ENCODE peak calls at places on chromosomes 3 and 15, in nine cellular contexts. One of them, this sample, is unnamed.
A peak's percentile ranks its signal among the peaks of the same experiment; 100 is the strongest.

GRCh38 chr3:178915365-178915764 is 156.2 kb downstream of the ZMAT3 start:
- DNase-seq in spleen: no peak
- DNase-seq in GM12878: no peak
- DNase-seq in breast epithelium: no peak
- DNase-seq in upper lobe of left lung: no peak
- DNase-seq in transverse colon: no peak
- DNase-seq in K562: no peak
- DNase-seq in esophagus muscularis mucosa: no peak
- DNase-seq in HCT116: no peak
- DNase-seq in this sample: no peak

GRCh38 chr15:67189326-67190051 is 65.0 kb downstream of the AAGAB start:
- DNase-seq in spleen: peak; percentile 63
- DNase-seq in GM12878: no peak
- DNase-seq in breast epithelium: no peak
- DNase-seq in upper lobe of left lung: peak; percentile 86
- DNase-seq in transverse colon: no peak
- DNase-seq in K562: no peak
- DNase-seq in esophagus muscularis mucosa: peak; percentile 95
- DNase-seq in HCT116: no peak
- DNase-seq in this sample: peak; percentile 66

GRCh38 chr3:48747703-48748102 is 30.7 kb upstream of the IP6K2 start:
- DNase-seq in spleen: no peak
- DNase-seq in GM12878: no peak
- DNase-seq in breast epithelium: no peak
- DNase-seq in upper lobe of left lung: no peak
- DNase-seq in transverse colon: no peak
- DNase-seq in K562: no peak
- DNase-seq in esophagus muscularis mucosa: no peak
- DNase-seq in HCT116: no peak
- DNase-seq in this sample: peak; percentile 33

GRCh38 chr3:43995929-43996378 is 245.7 kb upstream of the TOPAZ1 start:
- DNase-seq in spleen: no peak
- DNase-seq in GM12878: no peak
- DNase-seq in breast epithelium: no peak
- DNase-seq in upper lobe of left lung: no peak
- DNase-seq in transverse colon: no peak
- DNase-seq in K562: no peak
- DNase-seq in esophagus muscularis mucosa: no peak
- DNase-seq in HCT116: no peak
- DNase-seq in this sample: no peak

GRCh38 chr3:133301194-133301593 is 98.7 kb upstream of the BFSP2 start:
- DNase-seq in spleen: no peak
- DNase-seq in GM12878: no peak
- DNase-seq in breast epithelium: no peak
- DNase-seq in upper lobe of left lung: no peak
- DNase-seq in transverse colon: no peak
- DNase-seq in K562: no peak
- DNase-seq in esophagus muscularis mucosa: no peak
- DNase-seq in HCT116: no peak
- DNase-seq in this sample: no peak

GRCh38 chr15:62569460-62570404 is 404.6 kb upstream of the C2CD4B start:
- DNase-seq in spleen: no peak
- DNase-seq in GM12878: no peak
- DNase-seq in breast epithelium: peak; percentile 91
- DNase-seq in upper lobe of left lung: peak; percentile 58
- DNase-seq in transverse colon: peak; percentile 91
- DNase-seq in K562: no peak
- DNase-seq in esophagus muscularis mucosa: no peak
- DNase-seq in HCT116: no peak
- DNase-seq in this sample: peak; percentile 92

GRCh38 chr3:124818398-124819150 is 68.6 kb downstream of the ITGB5 start:
- DNase-seq in spleen: no peak
- DNase-seq in GM12878: no peak
- DNase-seq in breast epithelium: no peak
- DNase-seq in upper lobe of left lung: no peak
- DNase-seq in transverse colon: no peak
- DNase-seq in K562: no peak
- DNase-seq in esophagus muscularis mucosa: no peak
- DNase-seq in HCT116: no peak
- DNase-seq in this sample: no peak

GRCh38 chr3:57756528-57757401 is 656 bp downstream of the SLMAP start:
- DNase-seq in spleen: peak; percentile 92
- DNase-seq in GM12878: no peak
- DNase-seq in breast epithelium: peak; percentile 67
- DNase-seq in upper lobe of left lung: peak; percentile 90
- DNase-seq in transverse colon: peak; percentile 35
- DNase-seq in K562: peak; percentile 35
- DNase-seq in esophagus muscularis mucosa: no peak
- DNase-seq in HCT116: no peak
- DNase-seq in this sample: peak; percentile 46

GRCh38 chr15:57941816-57942215 is 123.7 kb downstream of the ALDH1A2 start:
- DNase-seq in spleen: no peak
- DNase-seq in GM12878: no peak
- DNase-seq in breast epithelium: no peak
- DNase-seq in upper lobe of left lung: no peak
- DNase-seq in transverse colon: no peak
- DNase-seq in K562: no peak
- DNase-seq in esophagus muscularis mucosa: no peak
- DNase-seq in HCT116: no peak
- DNase-seq in this sample: no peak

GRCh38 chr3:120497318-120497717 is 46.5 kb upstream of the FSTL1 start:
- DNase-seq in spleen: no peak
- DNase-seq in GM12878: no peak
- DNase-seq in breast epithelium: no peak
- DNase-seq in upper lobe of left lung: no peak
- DNase-seq in transverse colon: no peak
- DNase-seq in K562: no peak
- DNase-seq in esophagus muscularis mucosa: peak; percentile 14
- DNase-seq in HCT116: no peak
- DNase-seq in this sample: no peak

GRCh38 chr3:131591394-131591990 is 88.7 kb upstream of the MRPL3 start:
- DNase-seq in spleen: no peak
- DNase-seq in GM12878: no peak
- DNase-seq in breast epithelium: no peak
- DNase-seq in upper lobe of left lung: no peak
- DNase-seq in transverse colon: no peak
- DNase-seq in K562: no peak
- DNase-seq in esophagus muscularis mucosa: no peak
- DNase-seq in HCT116: no peak
- DNase-seq in this sample: no peak

GRCh38 chr3:123584284-123584987 is 417 bp downstream of the HACD2 start:
- DNase-seq in spleen: no peak
- DNase-seq in GM12878: no peak
- DNase-seq in breast epithelium: peak; percentile 58
- DNase-seq in upper lobe of left lung: no peak
- DNase-seq in transverse colon: peak; percentile 55
- DNase-seq in K562: peak; percentile 53
- DNase-seq in esophagus muscularis mucosa: peak; percentile 66
- DNase-seq in HCT116: no peak
- DNase-seq in this sample: peak; percentile 67

GRCh38 chr3:159451482-159451881 is 537.2 kb upstream of the IL12A start:
- DNase-seq in spleen: no peak
- DNase-seq in GM12878: no peak
- DNase-seq in breast epithelium: no peak
- DNase-seq in upper lobe of left lung: no peak
- DNase-seq in transverse colon: no peak
- DNase-seq in K562: no peak
- DNase-seq in esophagus muscularis mucosa: no peak
- DNase-seq in HCT116: no peak
- DNase-seq in this sample: no peak

GRCh38 chr15:59353994-59354951 is 18.4 kb downstream of the MYO1E start:
- DNase-seq in spleen: no peak
- DNase-seq in GM12878: no peak
- DNase-seq in breast epithelium: no peak
- DNase-seq in upper lobe of left lung: no peak
- DNase-seq in transverse colon: no peak
- DNase-seq in K562: no peak
- DNase-seq in esophagus muscularis mucosa: no peak
- DNase-seq in HCT116: no peak
- DNase-seq in this sample: no peak

GRCh38 chr3:69326821-69327433 is 59.0 kb downstream of the FRMD4B start:
- DNase-seq in spleen: no peak
- DNase-seq in GM12878: peak; percentile 86
- DNase-seq in breast epithelium: no peak
- DNase-seq in upper lobe of left lung: no peak
- DNase-seq in transverse colon: no peak
- DNase-seq in K562: no peak
- DNase-seq in esophagus muscularis mucosa: no peak
- DNase-seq in HCT116: no peak
- DNase-seq in this sample: no peak

GRCh38 chr15:44033894-44034293 is 161.2 kb downstream of the FRMD5 start:
- DNase-seq in spleen: no peak
- DNase-seq in GM12878: no peak
- DNase-seq in breast epithelium: no peak
- DNase-seq in upper lobe of left lung: no peak
- DNase-seq in transverse colon: no peak
- DNase-seq in K562: no peak
- DNase-seq in esophagus muscularis mucosa: no peak
- DNase-seq in HCT116: peak; percentile 16
- DNase-seq in this sample: no peak

GRCh38 chr15:74208901-74209559 is 6.4 kb upstream of the STRA6 start:
- DNase-seq in spleen: no peak
- DNase-seq in GM12878: no peak
- DNase-seq in breast epithelium: no peak
- DNase-seq in upper lobe of left lung: no peak
- DNase-seq in transverse colon: no peak
- DNase-seq in K562: no peak
- DNase-seq in esophagus muscularis mucosa: no peak
- DNase-seq in HCT116: no peak
- DNase-seq in this sample: no peak

GRCh38 chr15:69529141-69529540 is 76.5 kb downstream of the RPLP1 start:
- DNase-seq in spleen: no peak
- DNase-seq in GM12878: no peak
- DNase-seq in breast epithelium: no peak
- DNase-seq in upper lobe of left lung: no peak
- DNase-seq in transverse colon: no peak
- DNase-seq in K562: no peak
- DNase-seq in esophagus muscularis mucosa: no peak
- DNase-seq in HCT116: no peak
- DNase-seq in this sample: no peak

GRCh38 chr3:4289044-4289443 is 14.1 kb upstream of the SETMAR start:
- DNase-seq in spleen: no peak
- DNase-seq in GM12878: no peak
- DNase-seq in breast epithelium: no peak
- DNase-seq in upper lobe of left lung: no peak
- DNase-seq in transverse colon: no peak
- DNase-seq in K562: no peak
- DNase-seq in esophagus muscularis mucosa: no peak
- DNase-seq in HCT116: no peak
- DNase-seq in this sample: no peak

GRCh38 chr15:51144021-51144532 is 49.4 kb upstream of the TNFAIP8L3 start:
- DNase-seq in spleen: no peak
- DNase-seq in GM12878: no peak
- DNase-seq in breast epithelium: no peak
- DNase-seq in upper lobe of left lung: no peak
- DNase-seq in transverse colon: no peak
- DNase-seq in K562: peak; percentile 48
- DNase-seq in esophagus muscularis mucosa: no peak
- DNase-seq in HCT116: peak; percentile 34
- DNase-seq in this sample: no peak

GRCh38 chr3:139532996-139533395 is 6.5 kb downstream of the RBP1 start:
- DNase-seq in spleen: no peak
- DNase-seq in GM12878: no peak
- DNase-seq in breast epithelium: no peak
- DNase-seq in upper lobe of left lung: peak; percentile 1
- DNase-seq in transverse colon: no peak
- DNase-seq in K562: no peak
- DNase-seq in esophagus muscularis mucosa: no peak
- DNase-seq in HCT116: no peak
- DNase-seq in this sample: no peak

GRCh38 chr3:158791259-158791920 is 10.5 kb upstream of the MFSD1 start:
- DNase-seq in spleen: no peak
- DNase-seq in GM12878: no peak
- DNase-seq in breast epithelium: no peak
- DNase-seq in upper lobe of left lung: no peak
- DNase-seq in transverse colon: no peak
- DNase-seq in K562: peak; percentile 60
- DNase-seq in esophagus muscularis mucosa: peak; percentile 19
- DNase-seq in HCT116: peak; percentile 48
- DNase-seq in this sample: no peak

DNA sequence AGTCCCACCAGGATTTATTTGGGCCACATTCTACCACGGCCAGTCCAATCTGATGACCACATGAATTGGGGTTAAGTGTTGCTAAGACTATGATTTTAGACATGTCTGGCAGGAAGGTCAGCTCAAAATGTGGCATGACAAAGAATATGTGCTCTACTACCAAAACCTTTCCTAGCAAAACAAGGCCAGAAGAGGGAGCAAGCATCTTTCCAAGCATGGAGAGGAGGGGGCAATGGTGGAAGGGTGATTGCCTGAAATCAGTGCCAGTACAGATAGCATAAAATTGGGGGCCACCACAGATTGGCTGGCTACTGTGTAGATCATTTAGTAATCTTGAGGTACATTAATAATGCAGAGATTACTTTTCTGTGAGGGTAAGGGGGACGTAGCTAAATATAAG is 43.2 kb downstream of the TMEM39A start:
- DNase-seq in spleen: no peak
- DNase-seq in GM12878: no peak
- DNase-seq in breast epithelium: no peak
- DNase-seq in upper lobe of left lung: no peak
- DNase-seq in transverse colon: no peak
- DNase-seq in K562: no peak
- DNase-seq in esophagus muscularis mucosa: peak; percentile 50
- DNase-seq in HCT116: no peak
- DNase-seq in this sample: no peak
- TF ChIP-seq CTCF in spleen: no peak
- TF ChIP-seq CTCF in GM12878: no peak
- TF ChIP-seq CTCF in breast epithelium: no peak
- TF ChIP-seq CTCF in upper lobe of left lung: no peak
- TF ChIP-seq CTCF in transverse colon: no peak
- TF ChIP-seq CTCF in K562: peak; percentile 12
- TF ChIP-seq CTCF in esophagus muscularis mucosa: peak; percentile 5
- TF ChIP-seq CTCF in HCT116: peak; percentile 35
- TF ChIP-seq CTCF in this sample: no peak

GRCh38 chr3:170132335-170132734 is 49.2 kb downstream of the PHC3 start:
- DNase-seq in spleen: no peak
- DNase-seq in GM12878: no peak
- DNase-seq in breast epithelium: no peak
- DNase-seq in upper lobe of left lung: no peak
- DNase-seq in transverse colon: no peak
- DNase-seq in K562: peak; percentile 68
- DNase-seq in esophagus muscularis mucosa: no peak
- DNase-seq in HCT116: no peak
- DNase-seq in this sample: no peak
- TF ChIP-seq POLR2A in spleen: no peak
- TF ChIP-seq POLR2A in GM12878: no peak
- TF ChIP-seq POLR2A in breast epithelium: no peak
- TF ChIP-seq POLR2A in upper lobe of left lung: no peak
- TF ChIP-seq POLR2A in transverse colon: no peak
- TF ChIP-seq POLR2A in K562: peak; percentile 36
- TF ChIP-seq POLR2A in esophagus muscularis mucosa: no peak
- TF ChIP-seq POLR2A in HCT116: no peak
- TF ChIP-seq POLR2A in this sample: no peak

GRCh38 chr3:24168977-24169376 is 223.9 kb downstream of the NR1D2 start:
- DNase-seq in spleen: no peak
- DNase-seq in GM12878: no peak
- DNase-seq in breast epithelium: no peak
- DNase-seq in upper lobe of left lung: no peak
- DNase-seq in transverse colon: no peak
- DNase-seq in K562: no peak
- DNase-seq in esophagus muscularis mucosa: no peak
- DNase-seq in HCT116: no peak
- DNase-seq in this sample: no peak
- TF ChIP-seq POLR2AphosphoS5 in spleen: no peak
- TF ChIP-seq POLR2AphosphoS5 in GM12878: no peak
- TF ChIP-seq POLR2AphosphoS5 in breast epithelium: no peak
- TF ChIP-seq POLR2AphosphoS5 in upper lobe of left lung: no peak
- TF ChIP-seq POLR2AphosphoS5 in transverse colon: no peak
- TF ChIP-seq POLR2AphosphoS5 in K562: no peak
- TF ChIP-seq POLR2AphosphoS5 in esophagus muscularis mucosa: no peak
- TF ChIP-seq POLR2AphosphoS5 in HCT116: no peak
- TF ChIP-seq POLR2AphosphoS5 in this sample: no peak

GRCh38 chr3:174957581-174958001 is 98.5 kb downstream of the NAALADL2 start:
- DNase-seq in spleen: no peak
- DNase-seq in GM12878: no peak
- DNase-seq in breast epithelium: no peak
- DNase-seq in upper lobe of left lung: no peak
- DNase-seq in transverse colon: no peak
- DNase-seq in K562: no peak
- DNase-seq in esophagus muscularis mucosa: no peak
- DNase-seq in HCT116: no peak
- DNase-seq in this sample: no peak
- TF ChIP-seq CTCF in spleen: no peak
- TF ChIP-seq CTCF in GM12878: no peak
- TF ChIP-seq CTCF in breast epithelium: no peak
- TF ChIP-seq CTCF in upper lobe of left lung: no peak
- TF ChIP-seq CTCF in transverse colon: no peak
- TF ChIP-seq CTCF in K562: no peak
- TF ChIP-seq CTCF in esophagus muscularis mucosa: no peak
- TF ChIP-seq CTCF in HCT116: no peak
- TF ChIP-seq CTCF in this sample: no peak